ENCODE peak calls at places on chromosomes 5 and 9, in five cellular contexts. X is T-helper 9 cell; K is ecto neural progenitor cell; W is PC-9; I is stimulated activated CD8-positive, alpha-beta memory T cell treated with anti-CD3 and anti-CD28 coated beads, Interleukin-15, amount 100 ng/mL, for 24 hours. N is an unnamed sample.

GRCh38 chr9:89667730-89668129 is 62.9 kb downstream of the GADD45G start:
- DNase-seq in X (no peak), K (no peak), W (no peak), I (no peak), N (no peak)

GRCh38 chr5:35194636-35195471 is 35.4 kb downstream of the PRLR start:
- DNase-seq in X (no peak), K (no peak), W (no peak), I (no peak), N (no peak)

GRCh38 chr5:106397700-106398099 is 1273.0 kb downstream of the EFNA5 start:
- DNase-seq in X (no peak), K (no peak), W (peak; percentile 95), I (no peak), N (no peak)

GRCh38 chr5:16930487-16930886 is 5.6 kb downstream of the MYO10 start:
- DNase-seq in X (no peak), K (no peak), W (no peak), I (no peak), N (no peak)

GRCh38 chr5:168088415-168089165 is 202.9 kb upstream of the WWC1 start:
- DNase-seq in X (no peak), K (no peak), W (no peak), I (no peak), N (no peak)

GRCh38 chr5:115856936-115857524 is 15.3 kb downstream of the AP3S1 start:
- DNase-seq in X (no peak), K (no peak), W (no peak), I (no peak), N (no peak)

GRCh38 chr5:154311362-154311761 is 120.8 kb downstream of the GALNT10 start:
- DNase-seq in X (no peak), K (no peak), W (no peak), I (no peak), N (no peak)

GRCh38 chr9:4425358-4426045 is 64.8 kb upstream of the SLC1A1 start:
- DNase-seq in X (no peak), K (no peak), W (peak; percentile 78), I (no peak), N (no peak)

GRCh38 chr5:11491658-11492057 is 412.6 kb downstream of the CTNND2 start:
- DNase-seq in X (no peak), K (no peak), W (no peak), I (no peak), N (no peak)

GRCh38 chr9:136267261-136268111 is 21.9 kb upstream of the QSOX2 start:
- DNase-seq in X (peak; percentile 86), K (peak; percentile 93), W (peak; percentile 57), I (peak; percentile 83), N (peak; percentile 95)

GRCh38 chr9:31585158-31585557 is 799.3 kb upstream of the ACO1 start:
- DNase-seq in X (no peak), K (no peak), W (no peak), I (no peak), N (no peak)

GRCh38 chr9:77980622-77981021 is 51.0 kb downstream of the GNAQ start:
- DNase-seq in X (no peak), K (no peak), W (no peak), I (no peak), N (no peak)

GRCh38 chr9:13750061-13750460 is 470.6 kb upstream of the MPDZ start:
- DNase-seq in X (no peak), K (no peak), W (peak; percentile 77), I (no peak), N (no peak)

GRCh38 chr5:65268520-65268919 is 213.2 kb downstream of the ADAMTS6 start:
- DNase-seq in X (no peak), K (no peak), W (no peak), I (no peak), N (no peak)

GRCh38 chr5:1643651-1644392 is 120.1 kb upstream of the LPCAT1 start:
- DNase-seq in X (no peak), K (no peak), W (no peak), I (no peak), N (no peak)

GRCh38 chr5:134247411-134247810 is 21.5 kb upstream of the PPP2CA start:
- DNase-seq in X (no peak), K (no peak), W (peak; percentile 96), I (no peak), N (no peak)

GRCh38 chr9:129241725-129242124 is 63.7 kb upstream of the IER5L start:
- DNase-seq in X (no peak), K (no peak), W (no peak), I (no peak), N (no peak)

GRCh38 chr5:179820483-179821297 is at the start of gene SQSTM1:
- DNase-seq in X (peak; percentile 78), K (peak; percentile 88), W (no peak), I (peak; percentile 75), N (peak; percentile 85)

GRCh38 chr9:749712-750111 is 91.8 kb upstream of the DMRT1 start:
- DNase-seq in X (no peak), K (no peak), W (no peak), I (no peak), N (no peak)

GRCh38 chr5:4113426-4113825 is 517.8 kb downstream of the IRX1 start:
- DNase-seq in X (no peak), K (no peak), W (no peak), I (no peak), N (no peak)

GRCh38 chr5:80659111-80659510 is 4.3 kb upstream of the DHFR start:
- DNase-seq in X (no peak), K (no peak), W (no peak), I (no peak), N (no peak)

GRCh38 chr5:132265336-132266030 is 8.0 kb downstream of the PDLIM4 start:
- DNase-seq in X (no peak), K (peak; percentile 42), W (peak; percentile 91), I (no peak), N (no peak)

GRCh38 chr9:76969716-76970115 is 49.7 kb upstream of the FOXB2 start:
- DNase-seq in X (no peak), K (no peak), W (no peak), I (no peak), N (no peak)

GRCh38 chr9:129006328-129007034 is 21.6 kb downstream of the SH3GLB2 start:
- DNase-seq in X (peak; percentile 18), K (peak; percentile 72), W (peak; percentile 58), I (no peak), N (peak; percentile 81)

GRCh38 chr5:24788829-24789509 is 144.2 kb upstream of the CDH10 start:
- DNase-seq in X (no peak), K (no peak), W (peak; percentile 86), I (no peak), N (no peak)

GRCh38 chr5:2560435-2560834 is 191.0 kb downstream of the IRX2 start:
- DNase-seq in X (no peak), K (no peak), W (no peak), I (no peak), N (no peak)

GRCh38 chr5:136769093-136769492 is 403.7 kb upstream of the TRPC7 start:
- DNase-seq in X (no peak), K (no peak), W (no peak), I (no peak), N (no peak)

GRCh38 chr5:127705120-127705892 is 2.1 kb downstream of the CCDC192 start:
- DNase-seq in X (no peak), K (no peak), W (peak; percentile 65), I (no peak), N (no peak)

GRCh38 chr5:59158165-59158564 is 575.3 kb downstream of the RAB3C start:
- DNase-seq in X (no peak), K (no peak), W (no peak), I (no peak), N (no peak)

GRCh38 chr5:61641748-61642565 is 309.9 kb downstream of the ZSWIM6 start:
- DNase-seq in X (no peak), K (no peak), W (no peak), I (no peak), N (no peak)

GRCh38 chr5:4295663-4296339 is 700.2 kb downstream of the IRX1 start:
- DNase-seq in X (no peak), K (peak; percentile 76), W (no peak), I (no peak), N (no peak)

GRCh38 chr9:32954642-32955041 is 46.8 kb downstream of the APTX start:
- DNase-seq in X (no peak), K (no peak), W (no peak), I (no peak), N (no peak)

GRCh38 chr9:128370367-128370751 is 815 bp upstream of the URM1 start:
- DNase-seq in X (no peak), K (no peak), W (no peak), I (no peak), N (no peak)

GRCh38 chr9:131013771-131014676 is 5.0 kb downstream of the LAMC3 start:
- DNase-seq in X (no peak), K (no peak), W (no peak), I (no peak), N (no peak)

N was measured in posterior cingulate gyrus.